ENCODE peak calls at places on chromosomes 12 and 14, in seven cellular contexts. One of them, this sample, is unnamed.

GRCh38 chr12:120903382-120903817 is 758 bp downstream of the SPPL3 start:
- DNase-seq in effector memory CD4-positive, alpha-beta T cell: peak
- DNase-seq in SK-MEL-5: no peak
- DNase-seq in neuronal stem cell: peak
- DNase-seq in DMS79 treated with DMSO at 0.1 percent for 48 hours: peak
- DNase-seq in astrocyte of the spinal cord: peak
- DNase-seq in progenitor cell of endocrine pancreas: peak
- DNase-seq in this sample: peak

GRCh38 chr12:63420206-63420644 is 248.1 kb downstream of the DPY19L2 start:
- DNase-seq in SK-MEL-5: peak
- DNase-seq in neuronal stem cell: peak
- DNase-seq in astrocyte of the spinal cord: peak
- DNase-seq in DMS79 treated with DMSO at 0.1 percent for 48 hours: peak
- DNase-seq in effector memory CD4-positive, alpha-beta T cell: no peak
- DNase-seq in progenitor cell of endocrine pancreas: no peak
- DNase-seq in this sample: no peak

GRCh38 chr14:22491683-22492483 is 97.1 kb downstream of the DAD1 start:
- DNase-seq in progenitor cell of endocrine pancreas: no peak
- DNase-seq in effector memory CD4-positive, alpha-beta T cell: peak
- DNase-seq in astrocyte of the spinal cord: no peak
- DNase-seq in SK-MEL-5: no peak
- DNase-seq in DMS79 treated with DMSO at 0.1 percent for 48 hours: no peak
- DNase-seq in neuronal stem cell: no peak
- DNase-seq in this sample: no peak

GRCh38 chr12:88272456-88272855 is 130.3 kb downstream of the TMTC3 start:
- DNase-seq in DMS79 treated with DMSO at 0.1 percent for 48 hours: no peak
- DNase-seq in SK-MEL-5: peak
- DNase-seq in effector memory CD4-positive, alpha-beta T cell: no peak
- DNase-seq in astrocyte of the spinal cord: no peak
- DNase-seq in neuronal stem cell: no peak
- DNase-seq in progenitor cell of endocrine pancreas: no peak
- DNase-seq in this sample: no peak

GRCh38 chr12:109301643-109302176 is 7.4 kb downstream of the FOXN4 start:
- DNase-seq in progenitor cell of endocrine pancreas: no peak
- DNase-seq in DMS79 treated with DMSO at 0.1 percent for 48 hours: no peak
- DNase-seq in neuronal stem cell: no peak
- DNase-seq in SK-MEL-5: no peak
- DNase-seq in astrocyte of the spinal cord: no peak
- DNase-seq in effector memory CD4-positive, alpha-beta T cell: no peak
- DNase-seq in this sample: no peak

GRCh38 chr14:20419404-20419803 is 6.1 kb upstream of the TEP1 start:
- DNase-seq in progenitor cell of endocrine pancreas: no peak
- DNase-seq in effector memory CD4-positive, alpha-beta T cell: no peak
- DNase-seq in neuronal stem cell: no peak
- DNase-seq in SK-MEL-5: no peak
- DNase-seq in DMS79 treated with DMSO at 0.1 percent for 48 hours: no peak
- DNase-seq in astrocyte of the spinal cord: no peak
- DNase-seq in this sample: no peak

GRCh38 chr12:132084681-132085635 is 59.2 kb downstream of the DDX51 start:
- DNase-seq in progenitor cell of endocrine pancreas: peak
- DNase-seq in DMS79 treated with DMSO at 0.1 percent for 48 hours: peak
- DNase-seq in SK-MEL-5: peak
- DNase-seq in neuronal stem cell: peak
- DNase-seq in astrocyte of the spinal cord: peak
- DNase-seq in effector memory CD4-positive, alpha-beta T cell: peak
- DNase-seq in this sample: no peak

GRCh38 chr14:103065861-103066260 is 8.5 kb upstream of the CDC42BPB start:
- DNase-seq in DMS79 treated with DMSO at 0.1 percent for 48 hours: no peak
- DNase-seq in neuronal stem cell: no peak
- DNase-seq in progenitor cell of endocrine pancreas: no peak
- DNase-seq in effector memory CD4-positive, alpha-beta T cell: no peak
- DNase-seq in SK-MEL-5: no peak
- DNase-seq in astrocyte of the spinal cord: no peak
- DNase-seq in this sample: no peak

GRCh38 chr12:114294303-114294685 is 111.7 kb downstream of the TBX5 start:
- DNase-seq in astrocyte of the spinal cord: no peak
- DNase-seq in DMS79 treated with DMSO at 0.1 percent for 48 hours: no peak
- DNase-seq in neuronal stem cell: no peak
- DNase-seq in effector memory CD4-positive, alpha-beta T cell: no peak
- DNase-seq in SK-MEL-5: no peak
- DNase-seq in progenitor cell of endocrine pancreas: no peak
- DNase-seq in this sample: no peak

GRCh38 chr14:55416866-55417265 is 5.2 kb upstream of the ATG14 start:
- DNase-seq in neuronal stem cell: peak
- DNase-seq in effector memory CD4-positive, alpha-beta T cell: no peak
- DNase-seq in progenitor cell of endocrine pancreas: no peak
- DNase-seq in astrocyte of the spinal cord: no peak
- DNase-seq in SK-MEL-5: peak
- DNase-seq in DMS79 treated with DMSO at 0.1 percent for 48 hours: peak
- DNase-seq in this sample: no peak

GRCh38 chr12:103257763-103258162 is 238.0 kb downstream of the C12orf42 start:
- DNase-seq in neuronal stem cell: no peak
- DNase-seq in progenitor cell of endocrine pancreas: no peak
- DNase-seq in DMS79 treated with DMSO at 0.1 percent for 48 hours: no peak
- DNase-seq in astrocyte of the spinal cord: no peak
- DNase-seq in SK-MEL-5: no peak
- DNase-seq in effector memory CD4-positive, alpha-beta T cell: no peak
- DNase-seq in this sample: no peak

GRCh38 chr14:36208690-36209278 is 32.3 kb upstream of the PTCSC3 start:
- DNase-seq in DMS79 treated with DMSO at 0.1 percent for 48 hours: no peak
- DNase-seq in effector memory CD4-positive, alpha-beta T cell: no peak
- DNase-seq in SK-MEL-5: no peak
- DNase-seq in progenitor cell of endocrine pancreas: no peak
- DNase-seq in astrocyte of the spinal cord: no peak
- DNase-seq in neuronal stem cell: no peak
- DNase-seq in this sample: no peak

GRCh38 chr14:24261969-24262327 is 1.0 kb downstream of the TGM1 start:
- DNase-seq in progenitor cell of endocrine pancreas: no peak
- DNase-seq in SK-MEL-5: no peak
- DNase-seq in neuronal stem cell: no peak
- DNase-seq in astrocyte of the spinal cord: no peak
- DNase-seq in effector memory CD4-positive, alpha-beta T cell: no peak
- DNase-seq in DMS79 treated with DMSO at 0.1 percent for 48 hours: no peak
- DNase-seq in this sample: no peak

GRCh38 chr14:104561661-104562495 is 17.7 kb upstream of the C14orf180 start:
- DNase-seq in effector memory CD4-positive, alpha-beta T cell: no peak
- DNase-seq in astrocyte of the spinal cord: no peak
- DNase-seq in neuronal stem cell: no peak
- DNase-seq in SK-MEL-5: no peak
- DNase-seq in DMS79 treated with DMSO at 0.1 percent for 48 hours: peak
- DNase-seq in progenitor cell of endocrine pancreas: no peak
- DNase-seq in this sample: no peak

GRCh38 chr14:70882771-70883492 is 24.3 kb upstream of the PCNX1 start:
- DNase-seq in DMS79 treated with DMSO at 0.1 percent for 48 hours: no peak
- DNase-seq in SK-MEL-5: no peak
- DNase-seq in effector memory CD4-positive, alpha-beta T cell: no peak
- DNase-seq in neuronal stem cell: no peak
- DNase-seq in astrocyte of the spinal cord: peak
- DNase-seq in progenitor cell of endocrine pancreas: no peak
- DNase-seq in this sample: no peak

GRCh38 chr14:68466491-68466977 is 326.3 kb downstream of the ZFP36L1 start:
- DNase-seq in progenitor cell of endocrine pancreas: no peak
- DNase-seq in effector memory CD4-positive, alpha-beta T cell: no peak
- DNase-seq in neuronal stem cell: no peak
- DNase-seq in SK-MEL-5: no peak
- DNase-seq in astrocyte of the spinal cord: peak
- DNase-seq in DMS79 treated with DMSO at 0.1 percent for 48 hours: no peak
- DNase-seq in this sample: no peak

GRCh38 chr12:57477710-57478681 is 1.7 kb downstream of the ARHGAP9 start:
- DNase-seq in SK-MEL-5: no peak
- DNase-seq in DMS79 treated with DMSO at 0.1 percent for 48 hours: no peak
- DNase-seq in progenitor cell of endocrine pancreas: no peak
- DNase-seq in effector memory CD4-positive, alpha-beta T cell: peak
- DNase-seq in neuronal stem cell: no peak
- DNase-seq in astrocyte of the spinal cord: no peak
- DNase-seq in this sample: no peak

GRCh38 chr12:16763901-16764300 is 157.9 kb upstream of the LMO3 start:
- DNase-seq in astrocyte of the spinal cord: peak
- DNase-seq in neuronal stem cell: no peak
- DNase-seq in progenitor cell of endocrine pancreas: no peak
- DNase-seq in effector memory CD4-positive, alpha-beta T cell: no peak
- DNase-seq in SK-MEL-5: no peak
- DNase-seq in DMS79 treated with DMSO at 0.1 percent for 48 hours: no peak
- DNase-seq in this sample: no peak

GRCh38 chr12:69985656-69986055 is 160.6 kb downstream of the MYRFL start:
- DNase-seq in effector memory CD4-positive, alpha-beta T cell: no peak
- DNase-seq in SK-MEL-5: peak
- DNase-seq in neuronal stem cell: no peak
- DNase-seq in DMS79 treated with DMSO at 0.1 percent for 48 hours: no peak
- DNase-seq in progenitor cell of endocrine pancreas: no peak
- DNase-seq in astrocyte of the spinal cord: no peak
- DNase-seq in this sample: no peak

GRCh38 chr14:32980887-32981501 is 42.3 kb downstream of the NPAS3 start:
- DNase-seq in SK-MEL-5: no peak
- DNase-seq in DMS79 treated with DMSO at 0.1 percent for 48 hours: no peak
- DNase-seq in effector memory CD4-positive, alpha-beta T cell: no peak
- DNase-seq in progenitor cell of endocrine pancreas: no peak
- DNase-seq in neuronal stem cell: no peak
- DNase-seq in astrocyte of the spinal cord: no peak
- DNase-seq in this sample: no peak

GRCh38 chr14:63777024-63777423 is 49.2 kb upstream of the SGPP1 start:
- DNase-seq in neuronal stem cell: no peak
- DNase-seq in progenitor cell of endocrine pancreas: no peak
- DNase-seq in SK-MEL-5: peak
- DNase-seq in DMS79 treated with DMSO at 0.1 percent for 48 hours: no peak
- DNase-seq in effector memory CD4-positive, alpha-beta T cell: no peak
- DNase-seq in astrocyte of the spinal cord: peak
- DNase-seq in this sample: no peak

GRCh38 chr14:104206281-104206904 is 68.0 kb downstream of the KIF26A start:
- DNase-seq in progenitor cell of endocrine pancreas: peak
- DNase-seq in neuronal stem cell: no peak
- DNase-seq in SK-MEL-5: peak
- DNase-seq in astrocyte of the spinal cord: no peak
- DNase-seq in DMS79 treated with DMSO at 0.1 percent for 48 hours: peak
- DNase-seq in effector memory CD4-positive, alpha-beta T cell: no peak
- DNase-seq in this sample: no peak

GRCh38 chr12:4201333-4202105 is 72.0 kb upstream of the CCND2 start:
- DNase-seq in effector memory CD4-positive, alpha-beta T cell: no peak
- DNase-seq in neuronal stem cell: no peak
- DNase-seq in DMS79 treated with DMSO at 0.1 percent for 48 hours: no peak
- DNase-seq in progenitor cell of endocrine pancreas: no peak
- DNase-seq in SK-MEL-5: no peak
- DNase-seq in astrocyte of the spinal cord: no peak
- DNase-seq in this sample: no peak

GRCh38 chr12:45231515-45232145 is 15.7 kb downstream of the ANO6 start:
- DNase-seq in SK-MEL-5: peak
- DNase-seq in effector memory CD4-positive, alpha-beta T cell: no peak
- DNase-seq in DMS79 treated with DMSO at 0.1 percent for 48 hours: peak
- DNase-seq in progenitor cell of endocrine pancreas: no peak
- DNase-seq in astrocyte of the spinal cord: peak
- DNase-seq in neuronal stem cell: no peak
- DNase-seq in this sample: no peak

GRCh38 chr12:116508145-116509121 is 50.7 kb upstream of the MAP1LC3B2 start:
- DNase-seq in DMS79 treated with DMSO at 0.1 percent for 48 hours: peak
- DNase-seq in SK-MEL-5: no peak
- DNase-seq in astrocyte of the spinal cord: no peak
- DNase-seq in effector memory CD4-positive, alpha-beta T cell: no peak
- DNase-seq in progenitor cell of endocrine pancreas: peak
- DNase-seq in neuronal stem cell: peak
- DNase-seq in this sample: no peak

GRCh38 chr14:58299665-58300202 is 1.4 kb downstream of the ARID4A start:
- DNase-seq in effector memory CD4-positive, alpha-beta T cell: no peak
- DNase-seq in astrocyte of the spinal cord: peak
- DNase-seq in DMS79 treated with DMSO at 0.1 percent for 48 hours: peak
- DNase-seq in progenitor cell of endocrine pancreas: no peak
- DNase-seq in SK-MEL-5: peak
- DNase-seq in neuronal stem cell: no peak
- DNase-seq in this sample: peak

GRCh38 chr12:12901158-12901791 is 9.9 kb downstream of the GPRC5A start:
- DNase-seq in progenitor cell of endocrine pancreas: no peak
- DNase-seq in DMS79 treated with DMSO at 0.1 percent for 48 hours: no peak
- DNase-seq in SK-MEL-5: peak
- DNase-seq in neuronal stem cell: no peak
- DNase-seq in astrocyte of the spinal cord: peak
- DNase-seq in effector memory CD4-positive, alpha-beta T cell: no peak
- DNase-seq in this sample: peak

GRCh38 chr12:67366530-67367196 is 97.5 kb downstream of the CAND1 start:
- DNase-seq in astrocyte of the spinal cord: peak
- DNase-seq in DMS79 treated with DMSO at 0.1 percent for 48 hours: no peak
- DNase-seq in neuronal stem cell: no peak
- DNase-seq in effector memory CD4-positive, alpha-beta T cell: no peak
- DNase-seq in SK-MEL-5: no peak
- DNase-seq in progenitor cell of endocrine pancreas: no peak
- DNase-seq in this sample: no peak

This sample was measured in caudate nucleus.